ENCODE peak calls at places on chromosomes 5 and 9, in seven cellular contexts. O is substantia nigra, S is heart left ventricle, G is tibial artery, Z is Panc1, B is brain microvascular endothelial cell, T is AG04450. Y is an unnamed sample.

GRCh38 chr9:32384364-32385134 is at the start of gene ACO1:
- DNase-seq in G (peak), B (peak), Z (no peak), O (peak), T (peak), S (peak), Y (peak)

GRCh38 chr9:71628247-71628646 is 140.1 kb downstream of the CEMIP2 start:
- DNase-seq in Z (no peak), S (no peak), O (no peak), G (no peak), T (no peak), B (no peak), Y (no peak)

GRCh38 chr5:15737036-15737821 is 237.2 kb downstream of the FBXL7 start:
- DNase-seq in S (no peak), G (no peak), O (no peak), Z (no peak), B (no peak), T (no peak), Y (no peak)

GRCh38 chr9:8095531-8096223 is 296.1 kb upstream of the DMAC1 start:
- DNase-seq in T (no peak), Z (no peak), O (no peak), B (no peak), S (no peak), G (no peak), Y (no peak)

GRCh38 chr5:9265391-9266287 is 280.2 kb downstream of the SEMA5A start:
- DNase-seq in G (no peak), O (no peak), S (peak), T (peak), Z (no peak), B (peak), Y (no peak)

GRCh38 chr5:59828623-59829022 is 64.9 kb downstream of the PDE4D start:
- DNase-seq in Z (no peak), B (no peak), S (no peak), O (no peak), G (no peak), T (no peak), Y (no peak)

GRCh38 chr5:1315709-1316587 is 21.1 kb upstream of the TERT start:
- DNase-seq in B (no peak), O (no peak), T (no peak), Z (no peak), S (no peak), G (peak), Y (no peak)

GRCh38 chr5:10585120-10585915 is 21.4 kb downstream of the ANKRD33B start:
- DNase-seq in B (no peak), G (no peak), Z (no peak), S (no peak), O (no peak), T (no peak), Y (no peak)

GRCh38 chr5:168877132-168877895 is 298.1 kb upstream of the PANK3 start:
- DNase-seq in Z (no peak), S (no peak), B (no peak), G (no peak), T (no peak), O (no peak), Y (no peak)

GRCh38 chr5:27328480-27328879 is 290.1 kb upstream of the CDH9 start:
- DNase-seq in S (no peak), T (peak), B (peak), G (no peak), O (no peak), Z (no peak), Y (no peak)

GRCh38 chr5:177133845-177134652 is 476 bp downstream of the NSD1 start:
- DNase-seq in O (peak), G (peak), S (peak), B (no peak), Z (no peak), T (no peak), Y (peak)

GRCh38 chr5:38112930-38113329 is 145.4 kb upstream of the EGFLAM start:
- DNase-seq in G (no peak), B (no peak), T (no peak), O (no peak), S (no peak), Z (no peak), Y (no peak)

GRCh38 chr5:88377705-88378656 is 109.3 kb upstream of the TMEM161B start:
- DNase-seq in O (no peak), Z (no peak), B (no peak), G (no peak), T (no peak), S (no peak), Y (no peak)

GRCh38 chr9:99690573-99690972 is 131.1 kb upstream of the NR4A3 start:
- DNase-seq in G (no peak), O (no peak), T (no peak), B (no peak), Z (no peak), S (no peak), Y (peak)

GRCh38 chr5:61632064-61632463 is 300.0 kb downstream of the ZSWIM6 start:
- DNase-seq in T (no peak), S (no peak), G (no peak), O (no peak), Z (no peak), B (no peak), Y (no peak)

GRCh38 chr5:922745-923472 is 30.2 kb downstream of the TRIP13 start:
- DNase-seq in T (no peak), O (no peak), B (no peak), Z (no peak), G (peak), S (no peak), Y (no peak)

GRCh38 chr5:72557576-72558336 is 50.5 kb upstream of the ZNF366 start:
- DNase-seq in O (no peak), Z (no peak), T (no peak), S (no peak), B (no peak), G (no peak), Y (no peak)

GRCh38 chr9:83520292-83520691 is 17.9 kb downstream of the FRMD3 start:
- DNase-seq in G (no peak), B (no peak), Z (no peak), T (no peak), O (no peak), S (no peak), Y (no peak)

GRCh38 chr5:60595183-60595582 is 104.8 kb downstream of the DEPDC1B start:
- DNase-seq in G (no peak), T (no peak), S (no peak), O (no peak), B (no peak), Z (no peak), Y (no peak)

GRCh38 chr5:142186821-142187594 is 78.4 kb downstream of the NDFIP1 start:
- DNase-seq in O (no peak), S (no peak), B (no peak), Z (no peak), T (no peak), G (no peak), Y (no peak)

GRCh38 chr9:74726581-74726980 is 161.1 kb downstream of the TRPM6 start:
- DNase-seq in O (no peak), G (no peak), S (no peak), Z (no peak), B (no peak), T (no peak), Y (no peak)

GRCh38 chr9:133956520-133957076 is 35.5 kb downstream of the VAV2 start:
- DNase-seq in B (no peak), T (no peak), O (no peak), S (peak), G (no peak), Z (no peak), Y (no peak)

GRCh38 chr9:90287567-90288274 is 354.9 kb downstream of the DIRAS2 start:
- DNase-seq in B (no peak), T (no peak), Z (no peak), G (no peak), S (no peak), O (no peak), Y (no peak)

GRCh38 chr5:34833991-34834793 is 4.8 kb upstream of the TTC23L start:
- DNase-seq in T (no peak), G (no peak), Z (no peak), O (no peak), B (no peak), S (no peak), Y (no peak)

GRCh38 chr5:138989720-138990119 is 114.6 kb upstream of the LRRTM2 start:
- DNase-seq in Z (no peak), B (peak), G (no peak), S (no peak), O (no peak), T (no peak), Y (no peak)

GRCh38 chr5:125668904-125669303 is 754.3 kb upstream of the GRAMD2B start:
- DNase-seq in T (no peak), O (no peak), Z (no peak), G (no peak), S (no peak), B (no peak), Y (no peak)

GRCh38 chr9:219670-220365 is 5.2 kb downstream of the DOCK8 start:
- DNase-seq in S (no peak), T (no peak), O (no peak), Z (no peak), G (peak), B (no peak), Y (no peak)

GRCh38 chr5:81856948-81857928 is 106.3 kb upstream of the SSBP2 start:
- DNase-seq in B (no peak), O (peak), S (peak), T (no peak), Z (no peak), G (peak), Y (peak)

GRCh38 chr9:89440548-89440947 is 57.4 kb downstream of the SEMA4D start:
- DNase-seq in O (no peak), T (no peak), G (peak), S (no peak), Z (no peak), B (no peak), Y (no peak)

DNA sequence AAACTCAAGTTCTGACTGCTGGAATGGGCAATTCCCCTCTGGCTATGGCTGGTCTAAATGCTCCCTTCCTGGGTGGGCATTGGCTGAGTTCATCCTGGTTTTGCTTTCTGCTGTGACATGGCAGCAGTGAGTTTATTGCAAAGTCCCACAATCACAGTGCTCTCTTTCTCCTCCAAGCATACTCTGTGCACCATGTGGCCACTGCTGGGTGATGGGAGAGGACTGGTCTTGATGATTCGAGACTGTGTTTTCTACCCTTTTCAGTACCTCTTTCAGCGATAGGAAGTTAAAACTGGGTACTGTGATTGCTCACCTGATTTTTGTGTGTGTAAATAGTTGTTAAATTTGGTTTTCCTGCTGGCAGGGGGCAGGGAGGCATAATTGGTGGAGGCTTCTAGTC is 49.7 kb downstream of the FER start:
- DNase-seq in G (no peak), T (no peak), O (no peak), S (no peak), Z (no peak), B (no peak), Y (no peak)
- H3K27ac ChIP-seq in G (no peak), T (no peak), O (no peak), S (no peak), Z (no peak), B (no peak), Y (no peak)

GRCh38 chr9:124726886-124727285 is 44.2 kb downstream of the NR6A1 start:
- DNase-seq in Z (no peak), S (no peak), T (no peak), B (no peak), O (no peak), G (no peak), Y (no peak)

GRCh38 chr9:124725068-124725452 is 46.1 kb downstream of the NR6A1 start:
- DNase-seq in S (no peak), Z (no peak), B (no peak), G (no peak), T (no peak), O (no peak), Y (no peak)

GRCh38 chr9:124721109-124721850 is 49.8 kb downstream of the NR6A1 start:
- DNase-seq in B (peak), Z (no peak), O (no peak), T (no peak), S (no peak), G (no peak), Y (no peak)

GRCh38 chr9:124723352-124723751 is 47.8 kb downstream of the NR6A1 start:
- DNase-seq in S (no peak), B (no peak), Z (no peak), O (no peak), T (no peak), G (no peak), Y (no peak)

GRCh38 chr9:124724415-124725067 is 46.6 kb downstream of the NR6A1 start:
- DNase-seq in O (no peak), S (no peak), B (no peak), T (no peak), Z (no peak), G (no peak), Y (no peak)
- H3K27ac ChIP-seq in O (no peak), S (no peak), B (no peak), T (no peak), Z (peak), G (no peak), Y (no peak)

GRCh38 chr5:120466337-120467006 is 2.4 kb downstream of the PRR16 start:
- DNase-seq in S (no peak), B (no peak), G (no peak), O (no peak), Z (no peak), T (no peak), Y (no peak)

GRCh38 chr5:120463026-120463770 is 902 bp upstream of the PRR16 start:
- DNase-seq in G (no peak), Z (no peak), O (no peak), S (no peak), B (no peak), T (no peak), Y (no peak)

GRCh38 chr5:120464627-120465280 is 654 bp downstream of the PRR16 start:
- DNase-seq in O (no peak), T (no peak), G (peak), Z (no peak), S (peak), B (peak), Y (no peak)

GRCh38 chr5:120465281-120465961 is 1.3 kb downstream of the PRR16 start:
- DNase-seq in T (no peak), G (peak), B (peak), O (no peak), S (peak), Z (no peak), Y (peak)

GRCh38 chr5:120463991-120464626 is at the start of gene PRR16:
- DNase-seq in Z (no peak), S (peak), O (no peak), G (peak), T (no peak), B (peak), Y (peak)
- H3K27ac ChIP-seq in Z (no peak), S (peak), O (no peak), G (peak), T (peak), B (no peak), Y (peak)

GRCh38 chr9:137778914-137779313 is 98.7 kb upstream of the CACNA1B start:
- DNase-seq in O (no peak), B (no peak), S (no peak), Z (no peak), G (no peak), T (no peak), Y (no peak)
- H3K27ac ChIP-seq in O (no peak), B (no peak), S (no peak), Z (no peak), G (no peak), T (no peak), Y (no peak)

Y was measured in caudate nucleus.